ENCODE peak calls at places on chromosome 11, in seven cellular contexts. Z is activated naive CD8-positive, alpha-beta T cell treated with anti-CD3 and anti-CD28 coated beads, Interleukin-2, amount 10 ng/mL, durations not matched to agents 7 days and 5 days; D is fibroblast of gingiva; W is hippocampal formation; P is occipital lobe; I is SW 1271; K is DMS153. L is an unnamed sample.

GRCh38 chr11:130340671-130341319 is 26.1 kb upstream of the ZBTB44 start:
- DNase-seq in Z (no peak), W (no peak), K (no peak), P (no peak), D (no peak), I (no peak), L (no peak)

GRCh38 chr11:78244080-78244479 is 55.4 kb downstream of the USP35 start:
- DNase-seq in I (no peak), Z (no peak), W (no peak), K (no peak), P (no peak), D (no peak), L (no peak)

GRCh38 chr11:48001438-48002021 is 21.2 kb downstream of the PTPRJ start:
- DNase-seq in Z (peak), P (no peak), W (no peak), I (no peak), D (peak), K (no peak), L (no peak)

GRCh38 chr11:62678433-62678769 is 472 bp downstream of the UBXN1 start:
- DNase-seq in W (no peak), D (no peak), K (no peak), Z (no peak), P (no peak), I (no peak), L (no peak)

GRCh38 chr11:44651535-44652130 is 75.1 kb upstream of the TSPAN18 start:
- DNase-seq in Z (no peak), K (no peak), I (no peak), D (no peak), P (no peak), W (no peak), L (no peak)

GRCh38 chr11:1749787-1750351 is 526 bp downstream of the IFITM10 start:
- DNase-seq in K (peak), Z (peak), I (no peak), P (no peak), D (peak), W (no peak), L (no peak)

GRCh38 chr11:2694995-2695939 is 4.5 kb downstream of the KCNQ1OT1 start:
- DNase-seq in W (no peak), K (no peak), D (no peak), Z (no peak), P (no peak), I (no peak), L (no peak)

GRCh38 chr11:5922749-5923426 is 19.2 kb upstream of the OR56A3 start:
- DNase-seq in W (no peak), K (no peak), Z (no peak), I (no peak), P (no peak), D (no peak), L (no peak)

GRCh38 chr11:116211166-116211565 is 561.6 kb downstream of the BUD13 start:
- DNase-seq in K (no peak), I (no peak), W (no peak), D (no peak), P (no peak), Z (no peak), L (no peak)

GRCh38 chr11:12157241-12157661 is 46.9 kb downstream of the MICAL2 start:
- DNase-seq in K (no peak), D (peak), Z (no peak), I (no peak), W (no peak), P (no peak), L (no peak)

GRCh38 chr11:46338988-46339666 is 8.1 kb upstream of the DGKZ start:
- DNase-seq in Z (no peak), I (no peak), K (peak), W (no peak), P (no peak), D (peak), L (peak)

GRCh38 chr11:70242885-70243284 is 27.6 kb upstream of the PPFIA1 start:
- DNase-seq in I (no peak), W (no peak), K (no peak), Z (no peak), P (no peak), D (no peak), L (no peak)

GRCh38 chr11:118319031-118319814 is 14.7 kb downstream of the CD3E start:
- DNase-seq in K (no peak), P (no peak), W (no peak), Z (no peak), D (no peak), I (no peak), L (no peak)

GRCh38 chr11:8263769-8264410 is at the start of gene LMO1:
- DNase-seq in I (peak), Z (peak), K (peak), P (peak), D (peak), W (peak), L (peak)

GRCh38 chr11:16252373-16252772 is 104.0 kb downstream of the SOX6 start:
- DNase-seq in W (no peak), Z (no peak), I (no peak), D (no peak), K (no peak), P (no peak), L (no peak)

GRCh38 chr11:2510626-2511402 is 66.0 kb downstream of the KCNQ1 start:
- DNase-seq in D (peak), P (no peak), W (no peak), I (no peak), K (no peak), Z (peak), L (no peak)

GRCh38 chr11:101127348-101127698 is 2.3 kb downstream of the PGR start:
- DNase-seq in I (no peak), K (no peak), P (no peak), Z (peak), W (no peak), D (no peak), L (no peak)

GRCh38 chr11:47409440-47410403 is 1.3 kb downstream of the SLC39A13 start:
- DNase-seq in D (no peak), W (no peak), K (no peak), P (no peak), Z (no peak), I (no peak), L (no peak)

GRCh38 chr11:121291896-121292502 is 572 bp upstream of the SC5D start:
- DNase-seq in Z (no peak), D (no peak), P (no peak), K (peak), I (no peak), W (peak), L (peak)

GRCh38 chr11:118791961-118792578 is 1.1 kb upstream of the DDX6 start:
- DNase-seq in W (peak), K (no peak), P (no peak), Z (no peak), I (no peak), D (no peak), L (no peak)

GRCh38 chr11:17250561-17251350 is 25.8 kb upstream of the NUCB2 start:
- DNase-seq in K (no peak), W (no peak), D (no peak), I (no peak), Z (no peak), P (no peak), L (no peak)

GRCh38 chr11:3037041-3037944 is 19.9 kb downstream of the CARS1 start:
- DNase-seq in P (peak), Z (peak), W (peak), K (no peak), I (no peak), D (peak), L (no peak)

GRCh38 chr11:16248248-16248647 is 108.1 kb downstream of the SOX6 start:
- DNase-seq in P (no peak), Z (no peak), D (no peak), K (no peak), I (no peak), W (no peak), L (no peak)

GRCh38 chr11:72783144-72783910 is 10.5 kb downstream of the STARD10 start:
- DNase-seq in P (no peak), I (no peak), D (no peak), K (no peak), Z (no peak), W (no peak), L (no peak)

GRCh38 chr11:131423715-131424114 is 53.3 kb downstream of the NTM start:
- DNase-seq in I (no peak), D (no peak), P (no peak), Z (no peak), W (no peak), K (no peak), L (no peak)

GRCh38 chr11:8373519-8374432 is 110.1 kb upstream of the LMO1 start:
- DNase-seq in K (no peak), I (no peak), D (no peak), W (no peak), Z (no peak), P (no peak), L (no peak)

GRCh38 chr11:16049611-16050010 is 306.7 kb downstream of the SOX6 start:
- DNase-seq in P (no peak), W (no peak), Z (no peak), D (no peak), I (no peak), K (peak), L (no peak)

GRCh38 chr11:111977141-111978027 is 40.2 kb downstream of the DIXDC1 start:
- DNase-seq in D (peak), I (no peak), W (peak), P (peak), Z (peak), K (peak), L (peak)

GRCh38 chr11:72828081-72828567 is 13.9 kb downstream of the ATG16L2 start:
- DNase-seq in K (no peak), I (no peak), Z (no peak), W (no peak), D (peak), P (no peak), L (no peak)

GRCh38 chr11:61061081-61061826 is 41.0 kb upstream of the CD5 start:
- DNase-seq in I (no peak), Z (peak), P (no peak), K (no peak), W (no peak), D (no peak), L (no peak)

GRCh38 chr11:77748266-77748665 is 72.3 kb downstream of the RSF1 start:
- DNase-seq in Z (no peak), K (no peak), P (no peak), I (no peak), D (no peak), W (no peak), L (no peak)

GRCh38 chr11:128603003-128603715 is 15.8 kb upstream of the ETS1 start:
- DNase-seq in I (no peak), D (no peak), K (no peak), W (no peak), P (no peak), Z (no peak), L (no peak)